ENCODE peak calls at places on chromosomes 2 and 18, in nine cellular contexts. One of them, this sample, is unnamed. For H3K9me3, the result is how much of the 10 kb centered on the place peaks cover.

GRCh38 chr2:37457401-37457901 is 113.0 kb downstream of the QPCT start:
- DNase-seq in cardiac muscle cell: peak
- DNase-seq in osteoblast: peak
- DNase-seq in CD8-positive, alpha-beta T cell: no peak
- DNase-seq in CD4-positive, CD25-positive, alpha-beta regulatory T cell: no peak
- DNase-seq in neuronal stem cell: no peak
- DNase-seq in tibial artery: no peak
- DNase-seq in effector memory CD4-positive, alpha-beta T cell: no peak
- DNase-seq in mesenchymal stem cell: peak
- DNase-seq in this sample: no peak

GRCh38 chr2:238240761-238241711 is 1.2 kb upstream of the HES6 start:
- DNase-seq in cardiac muscle cell: peak
- DNase-seq in osteoblast: peak
- DNase-seq in CD8-positive, alpha-beta T cell: peak
- DNase-seq in CD4-positive, CD25-positive, alpha-beta regulatory T cell: no peak
- DNase-seq in neuronal stem cell: peak
- DNase-seq in tibial artery: no peak
- DNase-seq in effector memory CD4-positive, alpha-beta T cell: no peak
- DNase-seq in mesenchymal stem cell: peak
- DNase-seq in this sample: no peak

GRCh38 chr2:16226942-16227664 is 286.8 kb downstream of the MYCN start:
- DNase-seq in cardiac muscle cell: no peak
- DNase-seq in osteoblast: no peak
- DNase-seq in CD8-positive, alpha-beta T cell: no peak
- DNase-seq in CD4-positive, CD25-positive, alpha-beta regulatory T cell: no peak
- DNase-seq in neuronal stem cell: no peak
- DNase-seq in tibial artery: no peak
- DNase-seq in effector memory CD4-positive, alpha-beta T cell: no peak
- DNase-seq in mesenchymal stem cell: no peak
- DNase-seq in this sample: no peak

GRCh38 chr18:58005036-58005435 is 39.0 kb upstream of the NEDD4L start:
- DNase-seq in cardiac muscle cell: no peak
- DNase-seq in osteoblast: no peak
- DNase-seq in CD8-positive, alpha-beta T cell: no peak
- DNase-seq in CD4-positive, CD25-positive, alpha-beta regulatory T cell: no peak
- DNase-seq in neuronal stem cell: no peak
- DNase-seq in tibial artery: no peak
- DNase-seq in effector memory CD4-positive, alpha-beta T cell: no peak
- DNase-seq in mesenchymal stem cell: no peak
- DNase-seq in this sample: no peak

GRCh38 chr18:37470986-37471385 is 94.6 kb downstream of the CELF4 start:
- DNase-seq in cardiac muscle cell: no peak
- DNase-seq in osteoblast: peak
- DNase-seq in CD8-positive, alpha-beta T cell: no peak
- DNase-seq in CD4-positive, CD25-positive, alpha-beta regulatory T cell: no peak
- DNase-seq in neuronal stem cell: no peak
- DNase-seq in tibial artery: no peak
- DNase-seq in effector memory CD4-positive, alpha-beta T cell: no peak
- DNase-seq in mesenchymal stem cell: no peak
- DNase-seq in this sample: no peak

GRCh38 chr2:20182241-20182931 is 42.5 kb downstream of the SDC1 start:
- DNase-seq in cardiac muscle cell: peak
- DNase-seq in osteoblast: peak
- DNase-seq in CD8-positive, alpha-beta T cell: no peak
- DNase-seq in CD4-positive, CD25-positive, alpha-beta regulatory T cell: no peak
- DNase-seq in neuronal stem cell: no peak
- DNase-seq in tibial artery: no peak
- DNase-seq in effector memory CD4-positive, alpha-beta T cell: no peak
- DNase-seq in mesenchymal stem cell: no peak
- DNase-seq in this sample: no peak

GRCh38 chr2:186697536-186697935 is 3.7 kb downstream of the FAM171B start:
- DNase-seq in cardiac muscle cell: no peak
- DNase-seq in osteoblast: peak
- DNase-seq in CD8-positive, alpha-beta T cell: no peak
- DNase-seq in CD4-positive, CD25-positive, alpha-beta regulatory T cell: no peak
- DNase-seq in neuronal stem cell: no peak
- DNase-seq in tibial artery: no peak
- DNase-seq in effector memory CD4-positive, alpha-beta T cell: no peak
- DNase-seq in mesenchymal stem cell: no peak
- DNase-seq in this sample: no peak

GRCh38 chr2:36352024-36352398 is 3.6 kb upstream of the CRIM1 start:
- DNase-seq in cardiac muscle cell: peak
- DNase-seq in osteoblast: no peak
- DNase-seq in CD8-positive, alpha-beta T cell: no peak
- DNase-seq in CD4-positive, CD25-positive, alpha-beta regulatory T cell: peak
- DNase-seq in neuronal stem cell: no peak
- DNase-seq in tibial artery: no peak
- DNase-seq in effector memory CD4-positive, alpha-beta T cell: no peak
- DNase-seq in mesenchymal stem cell: peak
- DNase-seq in this sample: no peak

GRCh38 chr2:42100696-42101585 is 53.1 kb downstream of the PKDCC start:
- DNase-seq in cardiac muscle cell: peak
- DNase-seq in osteoblast: peak
- DNase-seq in CD8-positive, alpha-beta T cell: peak
- DNase-seq in CD4-positive, CD25-positive, alpha-beta regulatory T cell: peak
- DNase-seq in neuronal stem cell: peak
- DNase-seq in tibial artery: peak
- DNase-seq in effector memory CD4-positive, alpha-beta T cell: peak
- DNase-seq in mesenchymal stem cell: peak
- DNase-seq in this sample: peak

GRCh38 chr2:72153924-72154323 is 6.3 kb upstream of the CYP26B1 start:
- DNase-seq in cardiac muscle cell: no peak
- DNase-seq in osteoblast: peak
- DNase-seq in CD8-positive, alpha-beta T cell: no peak
- DNase-seq in CD4-positive, CD25-positive, alpha-beta regulatory T cell: no peak
- DNase-seq in neuronal stem cell: no peak
- DNase-seq in tibial artery: no peak
- DNase-seq in effector memory CD4-positive, alpha-beta T cell: no peak
- DNase-seq in mesenchymal stem cell: no peak
- DNase-seq in this sample: no peak

GRCh38 chr2:112579280-112579679 is 5.1 kb upstream of the CHCHD5 start:
- DNase-seq in cardiac muscle cell: peak
- DNase-seq in osteoblast: no peak
- DNase-seq in CD8-positive, alpha-beta T cell: no peak
- DNase-seq in CD4-positive, CD25-positive, alpha-beta regulatory T cell: no peak
- DNase-seq in neuronal stem cell: no peak
- DNase-seq in tibial artery: no peak
- DNase-seq in effector memory CD4-positive, alpha-beta T cell: no peak
- DNase-seq in mesenchymal stem cell: peak
- DNase-seq in this sample: no peak

GRCh38 chr2:6958616-6959235 is 41.5 kb downstream of the RNF144A start:
- DNase-seq in cardiac muscle cell: no peak
- DNase-seq in osteoblast: no peak
- DNase-seq in CD8-positive, alpha-beta T cell: no peak
- DNase-seq in CD4-positive, CD25-positive, alpha-beta regulatory T cell: no peak
- DNase-seq in neuronal stem cell: no peak
- DNase-seq in tibial artery: no peak
- DNase-seq in effector memory CD4-positive, alpha-beta T cell: no peak
- DNase-seq in mesenchymal stem cell: no peak
- DNase-seq in this sample: no peak

GRCh38 chr2:185279999-185280398 is 458.6 kb upstream of the FSIP2 start:
- DNase-seq in cardiac muscle cell: peak
- DNase-seq in osteoblast: no peak
- DNase-seq in CD8-positive, alpha-beta T cell: no peak
- DNase-seq in CD4-positive, CD25-positive, alpha-beta regulatory T cell: no peak
- DNase-seq in neuronal stem cell: no peak
- DNase-seq in tibial artery: no peak
- DNase-seq in effector memory CD4-positive, alpha-beta T cell: no peak
- DNase-seq in mesenchymal stem cell: peak
- DNase-seq in this sample: no peak

GRCh38 chr2:66153941-66154340 is 281.0 kb upstream of the MEIS1 start:
- DNase-seq in cardiac muscle cell: no peak
- DNase-seq in osteoblast: no peak
- DNase-seq in CD8-positive, alpha-beta T cell: no peak
- DNase-seq in CD4-positive, CD25-positive, alpha-beta regulatory T cell: no peak
- DNase-seq in neuronal stem cell: no peak
- DNase-seq in tibial artery: no peak
- DNase-seq in effector memory CD4-positive, alpha-beta T cell: no peak
- DNase-seq in mesenchymal stem cell: no peak
- DNase-seq in this sample: no peak
- H3K9me3 ChIP-seq in cardiac muscle cell: under half
- H3K9me3 ChIP-seq in osteoblast: under half
- H3K9me3 ChIP-seq in CD8-positive, alpha-beta T cell: under half
- H3K9me3 ChIP-seq in CD4-positive, CD25-positive, alpha-beta regulatory T cell: under half
- H3K9me3 ChIP-seq in neuronal stem cell: under half
- H3K9me3 ChIP-seq in tibial artery: under half
- H3K9me3 ChIP-seq in effector memory CD4-positive, alpha-beta T cell: under half
- H3K9me3 ChIP-seq in mesenchymal stem cell: under half
- H3K9me3 ChIP-seq in this sample: under half

GRCh38 chr2:102417946-102418345 is 5.0 kb upstream of the IL18RAP start:
- DNase-seq in cardiac muscle cell: no peak
- DNase-seq in osteoblast: no peak
- DNase-seq in CD8-positive, alpha-beta T cell: no peak
- DNase-seq in CD4-positive, CD25-positive, alpha-beta regulatory T cell: peak
- DNase-seq in neuronal stem cell: no peak
- DNase-seq in tibial artery: no peak
- DNase-seq in effector memory CD4-positive, alpha-beta T cell: no peak
- DNase-seq in mesenchymal stem cell: no peak
- DNase-seq in this sample: no peak

GRCh38 chr2:102410952-102411351 is 12.0 kb upstream of the IL18RAP start:
- DNase-seq in cardiac muscle cell: no peak
- DNase-seq in osteoblast: no peak
- DNase-seq in CD8-positive, alpha-beta T cell: no peak
- DNase-seq in CD4-positive, CD25-positive, alpha-beta regulatory T cell: no peak
- DNase-seq in neuronal stem cell: no peak
- DNase-seq in tibial artery: no peak
- DNase-seq in effector memory CD4-positive, alpha-beta T cell: no peak
- DNase-seq in mesenchymal stem cell: no peak
- DNase-seq in this sample: no peak

DNA sequence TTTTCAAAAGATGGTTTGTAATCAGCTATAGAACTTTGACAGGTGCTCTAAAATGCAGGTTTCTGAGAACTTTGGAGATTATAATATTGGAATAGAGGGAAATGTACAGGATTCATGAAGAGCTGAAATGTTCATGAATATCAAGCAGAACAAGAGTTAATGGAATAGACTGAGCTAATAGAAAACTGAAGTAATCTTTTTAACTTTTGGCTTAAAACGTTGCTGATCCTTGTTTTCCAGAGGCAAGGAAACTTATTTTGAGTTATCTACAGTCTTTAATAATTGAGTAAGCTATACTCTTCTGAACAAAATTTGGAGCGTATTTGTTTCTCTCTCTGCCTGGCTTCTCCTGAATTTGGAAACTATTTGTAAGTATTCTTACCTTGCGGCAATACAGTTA is 10.8 kb upstream of the IL18RAP start:
- DNase-seq in cardiac muscle cell: no peak
- DNase-seq in osteoblast: no peak
- DNase-seq in CD8-positive, alpha-beta T cell: no peak
- DNase-seq in CD4-positive, CD25-positive, alpha-beta regulatory T cell: no peak
- DNase-seq in neuronal stem cell: no peak
- DNase-seq in tibial artery: no peak
- DNase-seq in effector memory CD4-positive, alpha-beta T cell: no peak
- DNase-seq in mesenchymal stem cell: no peak
- DNase-seq in this sample: no peak
- H3K9me3 ChIP-seq in cardiac muscle cell: under half
- H3K9me3 ChIP-seq in osteoblast: under half
- H3K9me3 ChIP-seq in CD8-positive, alpha-beta T cell: under half
- H3K9me3 ChIP-seq in CD4-positive, CD25-positive, alpha-beta regulatory T cell: under half
- H3K9me3 ChIP-seq in neuronal stem cell: under half
- H3K9me3 ChIP-seq in tibial artery: under half
- H3K9me3 ChIP-seq in effector memory CD4-positive, alpha-beta T cell: under half
- H3K9me3 ChIP-seq in mesenchymal stem cell: under half
- H3K9me3 ChIP-seq in this sample: under half

GRCh38 chr18:14104906-14105748 is 27.1 kb downstream of the ZNF519 start:
- DNase-seq in cardiac muscle cell: no peak
- DNase-seq in osteoblast: no peak
- DNase-seq in CD8-positive, alpha-beta T cell: no peak
- DNase-seq in CD4-positive, CD25-positive, alpha-beta regulatory T cell: no peak
- DNase-seq in neuronal stem cell: no peak
- DNase-seq in tibial artery: no peak
- DNase-seq in effector memory CD4-positive, alpha-beta T cell: no peak
- DNase-seq in mesenchymal stem cell: no peak
- DNase-seq in this sample: no peak
- H3K9me3 ChIP-seq in cardiac muscle cell: under half
- H3K9me3 ChIP-seq in osteoblast: under half
- H3K9me3 ChIP-seq in CD8-positive, alpha-beta T cell: under half
- H3K9me3 ChIP-seq in CD4-positive, CD25-positive, alpha-beta regulatory T cell: under half
- H3K9me3 ChIP-seq in neuronal stem cell: half or more
- H3K9me3 ChIP-seq in tibial artery: under half
- H3K9me3 ChIP-seq in effector memory CD4-positive, alpha-beta T cell: under half
- H3K9me3 ChIP-seq in mesenchymal stem cell: half or more
- H3K9me3 ChIP-seq in this sample: under half

DNA sequence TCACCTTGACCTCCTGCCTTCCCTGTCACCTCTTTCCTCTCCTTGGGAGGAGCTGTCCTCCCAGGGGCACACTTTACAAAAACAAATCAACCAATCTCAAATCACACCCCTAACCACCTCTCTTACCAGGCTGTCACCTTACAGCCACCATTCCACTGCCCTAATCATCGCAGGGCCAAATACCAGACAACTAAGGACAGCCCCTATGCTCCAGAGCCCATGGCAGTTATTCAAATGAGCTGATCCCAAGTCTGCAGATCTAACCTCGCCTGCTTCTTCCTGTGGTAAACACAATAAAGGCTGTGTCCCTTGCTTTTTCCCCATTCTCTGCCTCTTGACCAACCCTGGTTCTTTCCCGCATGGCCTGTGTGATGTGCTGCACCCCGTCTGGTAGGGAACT is 154.2 kb upstream of the CNTNAP5 start:
- DNase-seq in cardiac muscle cell: no peak
- DNase-seq in osteoblast: no peak
- DNase-seq in CD8-positive, alpha-beta T cell: no peak
- DNase-seq in CD4-positive, CD25-positive, alpha-beta regulatory T cell: no peak
- DNase-seq in neuronal stem cell: no peak
- DNase-seq in tibial artery: no peak
- DNase-seq in effector memory CD4-positive, alpha-beta T cell: no peak
- DNase-seq in mesenchymal stem cell: no peak
- DNase-seq in this sample: no peak
- H3K9me3 ChIP-seq in cardiac muscle cell: under half
- H3K9me3 ChIP-seq in osteoblast: under half
- H3K9me3 ChIP-seq in CD8-positive, alpha-beta T cell: under half
- H3K9me3 ChIP-seq in CD4-positive, CD25-positive, alpha-beta regulatory T cell: under half
- H3K9me3 ChIP-seq in neuronal stem cell: under half
- H3K9me3 ChIP-seq in tibial artery: under half
- H3K9me3 ChIP-seq in effector memory CD4-positive, alpha-beta T cell: under half
- H3K9me3 ChIP-seq in mesenchymal stem cell: under half
- H3K9me3 ChIP-seq in this sample: under half

This sample was measured in T-helper 17 cell.